ENCODE peak calls at places on chromosome 3, in ten cellular contexts. R, G, U, P, K, M, L, Z, J and Y are unnamed samples. For H3K4me1, the result is how much of the 10 kb centered on the place peaks cover.

GRCh38 chr3:25820372-25820771 is 30.5 kb downstream of the OXSM start:
- DNase-seq in P (no peak), M (no peak), R (no peak), Z (no peak), J (no peak), G (no peak), L (no peak), U (peak), K (no peak), Y (no peak)

GRCh38 chr3:4528802-4529201 is 35.7 kb downstream of the ITPR1 start:
- DNase-seq in K (no peak), R (no peak), L (no peak), Z (no peak), M (peak), J (no peak), G (no peak), U (no peak), P (peak), Y (no peak)

GRCh38 chr3:171115667-171116066 is 89.1 kb upstream of the SLC2A2 start:
- DNase-seq in G (no peak), K (no peak), R (no peak), Z (no peak), M (peak), U (no peak), J (no peak), P (no peak), L (no peak), Y (no peak)

GRCh38 chr3:186259612-186260383 is 102.2 kb downstream of the DGKG start:
- DNase-seq in L (peak), R (peak), P (peak), J (peak), M (peak), U (peak), G (peak), K (peak), Z (peak), Y (peak)

GRCh38 chr3:150546226-150547044 is at the start of the genes EIF2A and SERP1:
- DNase-seq in P (peak), R (peak), J (peak), L (peak), K (peak), M (peak), G (peak), U (peak), Z (peak), Y (peak)

GRCh38 chr3:147391726-147392082 is 14.6 kb downstream of the ZIC4 start:
- DNase-seq in R (no peak), L (no peak), J (no peak), P (no peak), K (no peak), M (no peak), Z (no peak), U (no peak), G (no peak), Y (no peak)

GRCh38 chr3:149004622-149005021 is 13.3 kb downstream of the GYG1 start:
- DNase-seq in K (no peak), U (peak), L (no peak), Z (no peak), M (no peak), P (no peak), J (no peak), R (no peak), G (no peak), Y (no peak)

GRCh38 chr3:22861426-22861825 is 341.7 kb upstream of the UBE2E2 start:
- DNase-seq in M (no peak), J (no peak), U (no peak), R (no peak), L (no peak), Z (no peak), P (no peak), K (no peak), G (no peak), Y (no peak)

GRCh38 chr3:178504128-178504527 is 32.1 kb upstream of the KCNMB2 start:
- DNase-seq in U (no peak), K (no peak), Z (no peak), M (no peak), L (no peak), J (no peak), P (no peak), R (no peak), G (no peak), Y (no peak)

GRCh38 chr3:127170794-127171193 is 22.1 kb upstream of the PRR23E start:
- DNase-seq in L (no peak), K (no peak), P (no peak), Z (peak), R (no peak), M (no peak), G (no peak), J (no peak), U (peak), Y (no peak)

GRCh38 chr3:121529308-121529707 is 16.5 kb downstream of the POLQ start:
- DNase-seq in K (no peak), U (peak), L (no peak), J (no peak), R (peak), G (no peak), P (no peak), Z (no peak), M (no peak), Y (no peak)

GRCh38 chr3:159839561-159840379 is 148.9 kb upstream of the IL12A start:
- DNase-seq in J (no peak), K (peak), L (no peak), G (no peak), R (no peak), Z (no peak), P (peak), M (peak), U (no peak), Y (no peak)

GRCh38 chr3:37668431-37668830 is 193.2 kb upstream of the CTDSPL start:
- DNase-seq in Z (peak), R (no peak), U (no peak), J (no peak), M (peak), P (peak), L (no peak), G (no peak), K (peak), Y (peak)

GRCh38 chr3:133121471-133121870 is 83.3 kb downstream of the TMEM108 start:
- DNase-seq in G (no peak), K (no peak), L (no peak), U (no peak), R (no peak), M (no peak), P (no peak), J (no peak), Z (no peak), Y (no peak)

GRCh38 chr3:81550415-81550814 is 211.0 kb downstream of the GBE1 start:
- DNase-seq in M (no peak), J (no peak), U (peak), P (no peak), R (no peak), L (no peak), Z (no peak), K (no peak), G (no peak), Y (no peak)

GRCh38 chr3:82157952-82158351 is 396.5 kb upstream of the GBE1 start:
- DNase-seq in Z (no peak), G (no peak), M (no peak), R (no peak), K (no peak), U (peak), L (no peak), P (no peak), J (peak), Y (no peak)

GRCh38 chr3:127677541-127678314 is 5.0 kb downstream of the ABTB1 start:
- DNase-seq in Z (peak), K (peak), P (peak), L (peak), U (no peak), J (no peak), R (no peak), M (no peak), G (peak), Y (peak)

DNA sequence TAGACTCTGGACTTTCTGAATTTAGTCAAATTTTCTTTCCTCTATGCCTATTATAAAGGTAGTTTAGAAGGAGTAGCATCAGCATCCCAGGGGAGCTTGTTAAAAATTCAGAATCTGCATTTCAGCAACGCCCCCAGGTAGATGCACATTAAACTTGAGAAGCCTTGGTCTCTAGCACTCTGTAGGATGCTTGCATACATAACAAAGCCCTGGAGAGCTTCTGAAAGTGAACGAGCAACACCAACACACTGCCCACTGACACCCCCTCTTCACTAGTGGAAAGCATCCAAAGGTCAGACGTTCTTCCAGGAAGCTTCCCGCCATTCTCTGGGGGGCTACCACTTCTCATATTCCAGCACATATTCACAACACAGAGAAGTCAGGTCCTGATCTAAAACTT is 6.5 kb downstream of the PRICKLE2 start:
- DNase-seq in R (no peak), M (no peak), U (no peak), J (no peak), K (no peak), G (no peak), P (no peak), L (no peak), Z (no peak), Y (no peak)
- H3K4me1 ChIP-seq in R (half or more), M (half or more), U (under half), J (under half), K (half or more), G (under half), P (under half), L (under half), Z (under half), Y (under half)

DNA sequence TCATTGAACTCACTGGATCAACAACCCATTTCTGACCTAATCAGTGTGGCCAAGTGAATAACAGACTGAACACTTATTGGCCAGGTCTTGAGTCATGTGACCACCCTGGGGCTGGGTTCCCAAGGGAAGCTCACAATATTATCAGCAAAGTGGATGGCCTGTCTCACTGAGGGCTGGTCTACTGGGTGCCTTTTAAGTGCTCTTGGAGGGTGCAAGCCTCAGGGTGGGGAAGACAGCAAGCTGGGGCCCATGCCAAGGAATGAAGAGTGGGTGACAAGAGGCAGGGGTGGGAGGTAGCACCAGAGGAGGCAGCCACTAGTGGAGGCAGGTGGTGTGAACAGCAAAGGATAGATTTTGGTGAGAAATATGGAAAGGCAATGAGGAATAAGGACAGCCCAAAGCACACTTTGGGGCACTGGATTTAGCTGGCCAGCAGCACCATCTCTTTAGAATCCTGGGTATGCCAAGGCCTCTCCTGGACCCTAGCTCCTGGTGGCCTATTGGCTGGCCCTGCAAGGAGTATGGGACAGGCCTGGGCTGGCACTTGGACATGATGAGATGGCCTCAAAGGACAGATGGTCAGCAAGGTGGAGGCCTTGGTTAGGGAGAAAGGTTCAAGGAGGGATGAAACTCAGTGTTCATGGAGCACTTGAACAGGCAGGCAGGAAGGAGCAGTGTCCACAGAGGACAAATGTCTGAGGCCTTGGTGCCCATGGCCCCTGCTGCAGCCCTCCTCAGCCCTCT is 34.2 kb downstream of the HMCES start:
- DNase-seq in M (no peak), P (no peak), K (no peak), J (no peak), R (no peak), Z (no peak), L (no peak), G (no peak), U (peak), Y (no peak)
- TF ChIP-seq POLR2A in M (no peak), P (no peak), K (no peak), J (no peak), R (no peak), Z (no peak), L (no peak), G (no peak), U (peak), Y (no peak)

GRCh38 chr3:16311960-16312451 is 47.0 kb downstream of the OXNAD1 start:
- DNase-seq in M (peak), G (peak), R (no peak), Z (no peak), J (no peak), U (no peak), P (no peak), K (no peak), L (no peak), Y (peak)

GRCh38 chr3:16316396-16316795 is 51.4 kb downstream of the OXNAD1 start:
- DNase-seq in G (no peak), U (no peak), L (no peak), R (no peak), J (no peak), K (no peak), M (no peak), P (no peak), Z (no peak), Y (no peak)

GRCh38 chr3:16315623-16316022 is 50.6 kb downstream of the OXNAD1 start:
- DNase-seq in M (no peak), G (no peak), P (no peak), U (no peak), L (no peak), R (no peak), Z (no peak), J (no peak), K (no peak), Y (no peak)

GRCh38 chr3:16316847-16317560 is 52.0 kb downstream of the OXNAD1 start:
- DNase-seq in R (no peak), L (no peak), U (no peak), K (no peak), P (no peak), G (no peak), J (no peak), Z (no peak), M (no peak), Y (no peak)

GRCh38 chr3:16313955-16314645 is 49.1 kb downstream of the OXNAD1 start:
- DNase-seq in G (no peak), K (no peak), U (no peak), R (no peak), M (no peak), J (no peak), L (no peak), Z (no peak), P (no peak), Y (no peak)
- H3K4me1 ChIP-seq in G (under half), K (under half), U (under half), R (under half), M (half or more), J (under half), L (under half), Z (under half), P (under half), Y (under half)

GRCh38 chr3:49092948-49093852 is 671 bp downstream of the QRICH1 start:
- DNase-seq in J (peak), K (peak), G (peak), P (peak), L (peak), U (peak), M (peak), Z (peak), R (peak), Y (peak)
- TF ChIP-seq POLR2A in J (no peak), K (no peak), G (no peak), P (no peak), L (no peak), U (peak), M (no peak), Z (no peak), R (no peak), Y (no peak)

GRCh38 chr3:194139085-194139976 is 3.4 kb downstream of the HES1 start:
- DNase-seq in G (peak), L (no peak), R (no peak), M (peak), J (no peak), P (peak), K (peak), Z (peak), U (peak), Y (no peak)
- H3K4me1 ChIP-seq in G (under half), L (under half), R (under half), M (half or more), J (half or more), P (under half), K (half or more), Z (under half), U (under half), Y (half or more)

DNA sequence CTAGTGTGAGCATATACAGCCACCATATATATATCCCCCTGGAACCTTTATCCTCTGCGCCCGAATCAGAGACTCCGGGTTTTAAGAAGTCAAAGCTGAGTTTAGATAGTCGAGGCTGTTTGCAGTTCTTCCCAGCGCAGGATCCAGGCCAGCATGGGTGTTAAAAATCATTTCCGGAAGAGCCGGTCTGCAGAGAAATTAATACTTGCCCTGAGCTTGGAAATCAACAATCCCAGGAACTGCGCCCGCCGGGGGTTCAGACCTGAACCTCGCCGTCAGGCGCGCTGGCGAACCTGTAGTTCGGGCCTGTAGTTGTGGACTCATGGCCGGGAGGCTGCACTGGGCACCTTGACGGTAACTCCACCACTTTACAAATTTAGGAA is 2.3 kb downstream of the SHOX2 start:
- DNase-seq in U (no peak), J (no peak), L (no peak), G (no peak), K (no peak), R (no peak), P (no peak), Z (no peak), M (peak), Y (no peak)
- TF ChIP-seq POLR2A in U (no peak), J (no peak), L (no peak), G (no peak), K (no peak), R (no peak), P (no peak), Z (no peak), M (no peak), Y (no peak)

GRCh38 chr3:45966371-45966780 is 23.1 kb downstream of the CXCR6 start:
- DNase-seq in U (no peak), J (no peak), M (peak), L (no peak), K (no peak), R (no peak), G (no peak), Z (no peak), P (no peak), Y (no peak)

GRCh38 chr3:45968706-45969105 is 25.4 kb downstream of the CXCR6 start:
- DNase-seq in P (no peak), Z (no peak), J (no peak), M (no peak), L (no peak), G (no peak), K (no peak), U (peak), R (no peak), Y (no peak)

GRCh38 chr3:45968149-45968548 is 24.9 kb downstream of the CXCR6 start:
- DNase-seq in L (no peak), M (no peak), P (no peak), J (no peak), R (no peak), G (no peak), K (no peak), Z (no peak), U (no peak), Y (no peak)

GRCh38 chr3:45967724-45968123 is 24.5 kb downstream of the CXCR6 start:
- DNase-seq in U (no peak), M (peak), Z (no peak), P (no peak), K (peak), L (no peak), G (no peak), J (no peak), R (no peak), Y (no peak)

GRCh38 chr3:45966969-45967640 is 23.8 kb downstream of the CXCR6 start:
- DNase-seq in G (no peak), K (no peak), U (no peak), P (no peak), Z (no peak), L (no peak), J (no peak), M (peak), R (no peak), Y (no peak)
- H3K4me1 ChIP-seq in G (under half), K (under half), U (under half), P (under half), Z (under half), L (under half), J (under half), M (half or more), R (under half), Y (under half)

GRCh38 chr3:193851941-193852674 is 259.1 kb downstream of the OPA1 start:
- DNase-seq in Z (peak), G (no peak), K (no peak), M (peak), P (no peak), J (no peak), R (no peak), U (no peak), L (no peak), Y (no peak)
- TF ChIP-seq POLR2A in Z (no peak), G (no peak), K (no peak), M (no peak), P (no peak), J (no peak), R (no peak), U (no peak), L (no peak), Y (no peak)

DNA sequence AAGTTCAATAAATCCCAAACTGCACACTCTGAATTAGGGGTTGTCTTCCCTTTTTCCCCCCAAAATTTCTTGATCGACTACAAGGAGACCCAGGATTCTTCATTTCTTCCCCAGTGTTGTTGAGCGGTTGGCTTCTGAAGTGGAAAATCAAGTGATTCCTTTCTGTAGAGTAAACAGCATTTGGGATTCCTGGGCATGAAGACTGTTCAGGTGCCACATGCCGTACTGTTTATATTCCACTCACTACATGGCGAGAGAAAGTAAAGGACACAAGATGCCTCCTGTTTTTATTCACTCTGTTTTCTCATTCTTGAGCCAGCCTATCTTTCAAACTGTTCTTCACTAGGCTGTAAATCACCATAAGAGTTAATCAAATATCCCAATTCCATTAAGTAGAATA is 12.6 kb downstream of the FSTL1 start:
- DNase-seq in Z (no peak), G (no peak), P (no peak), K (no peak), U (no peak), R (no peak), J (no peak), L (no peak), M (no peak), Y (no peak)
- H3K4me1 ChIP-seq in Z (under half), G (under half), P (under half), K (half or more), U (under half), R (half or more), J (under half), L (under half), M (half or more), Y (half or more)

GRCh38 chr3:141380987-141381386 is 12.7 kb downstream of the ZBTB38 start:
- DNase-seq in M (no peak), U (no peak), Z (no peak), J (no peak), L (no peak), G (no peak), K (no peak), P (no peak), R (no peak), Y (no peak)

GRCh38 chr3:141379250-141379872 is 11.1 kb downstream of the ZBTB38 start:
- DNase-seq in G (peak), J (no peak), P (no peak), K (no peak), M (no peak), R (no peak), U (no peak), L (no peak), Z (no peak), Y (no peak)

GRCh38 chr3:141382571-141382970 is 14.3 kb downstream of the ZBTB38 start:
- DNase-seq in G (no peak), P (no peak), R (no peak), K (no peak), Z (no peak), J (no peak), M (no peak), L (no peak), U (no peak), Y (no peak)

GRCh38 chr3:141378556-141378955 is 10.3 kb downstream of the ZBTB38 start:
- DNase-seq in G (no peak), L (no peak), Z (no peak), J (no peak), U (no peak), R (no peak), K (no peak), P (no peak), M (no peak), Y (no peak)

GRCh38 chr3:141380279-141380678 is 12.0 kb downstream of the ZBTB38 start:
- DNase-seq in P (no peak), K (no peak), J (no peak), U (no peak), R (no peak), M (no peak), Z (no peak), G (no peak), L (no peak), Y (no peak)
- TF ChIP-seq POLR2A in P (no peak), K (no peak), J (no peak), U (no peak), R (no peak), M (no peak), Z (no peak), G (no peak), L (no peak), Y (no peak)